ENCODE peak calls at places on chromosomes 6 and 20, in six cellular contexts. G, K, T, S, A and W are unnamed samples.

GRCh38 chr20:57043669-57044268 is 222.7 kb downstream of the BMP7 start:
- DNase-seq in G (no peak), K (no peak), T (no peak), S (no peak), A (no peak), W (no peak)

GRCh38 chr6:71887006-71887743 is 825 bp downstream of the RIMS1 start:
- DNase-seq in G (no peak), K (peak; percentile 73), T (no peak), S (no peak), A (no peak), W (no peak)

GRCh38 chr6:106520711-106521367 is 108.5 kb downstream of the RTN4IP1 start:
- DNase-seq in G (no peak), K (peak; percentile 91), T (no peak), S (no peak), A (no peak), W (no peak)

GRCh38 chr20:53794529-53795115 is 201.0 kb upstream of the ZNF217 start:
- DNase-seq in G (no peak), K (no peak), T (peak; percentile 47), S (no peak), A (no peak), W (no peak)

GRCh38 chr6:960356-960755 is 267.4 kb upstream of the EXOC2 start:
- DNase-seq in G (no peak), K (no peak), T (peak; percentile 6), S (no peak), A (no peak), W (no peak)

GRCh38 chr6:13513606-13514502 is 26.5 kb upstream of the GFOD1 start:
- DNase-seq in G (no peak), K (no peak), T (no peak), S (no peak), A (no peak), W (no peak)

GRCh38 chr6:40308533-40309306 is 278.4 kb downstream of the LRFN2 start:
- DNase-seq in G (peak; percentile 13), K (peak; percentile 78), T (peak; percentile 26), S (peak; percentile 49), A (peak; percentile 37), W (peak; percentile 38)

GRCh38 chr6:5098501-5099270 is 13.5 kb downstream of the PPP1R3G start:
- DNase-seq in G (no peak), K (no peak), T (no peak), S (no peak), A (no peak), W (no peak)

GRCh38 chr20:8385247-8385646 is 253.2 kb downstream of the PLCB1 start:
- DNase-seq in G (no peak), K (no peak), T (peak; percentile 65), S (no peak), A (no peak), W (no peak)

GRCh38 chr6:112160745-112161144 is 73.4 kb downstream of the FAM229B start:
- DNase-seq in G (no peak), K (no peak), T (peak; percentile 19), S (no peak), A (no peak), W (no peak)

GRCh38 chr6:119158057-119158848 is 79.8 kb upstream of the FAM184A start:
- DNase-seq in G (no peak), K (no peak), T (peak; percentile 44), S (peak; percentile 31), A (peak; percentile 68), W (no peak)

GRCh38 chr6:45609141-45609638 is 231.5 kb upstream of the SUPT3H start:
- DNase-seq in G (no peak), K (no peak), T (peak; percentile 96), S (peak; percentile 21), A (no peak), W (no peak)

GRCh38 chr20:45853484-45853883 is 3.7 kb downstream of the ACOT8 start:
- DNase-seq in G (no peak), K (no peak), T (no peak), S (no peak), A (no peak), W (no peak)

GRCh38 chr6:44180886-44181285 is 22.3 kb downstream of the CAPN11 start:
- DNase-seq in G (no peak), K (peak; percentile 56), T (no peak), S (no peak), A (no peak), W (no peak)

GRCh38 chr20:59144179-59144830 is 19.3 kb upstream of the ZNF831 start:
- DNase-seq in G (no peak), K (peak; percentile 41), T (no peak), S (no peak), A (no peak), W (no peak)

GRCh38 chr6:33709605-33710295 is 1.8 kb downstream of the UQCC2 start:
- DNase-seq in G (no peak), K (peak; percentile 28), T (no peak), S (no peak), A (no peak), W (no peak)

GRCh38 chr20:43938932-43939761 is 24.5 kb downstream of the TOX2 start:
- DNase-seq in G (peak; percentile 81), K (no peak), T (peak; percentile 100), S (peak; percentile 21), A (no peak), W (peak; percentile 64)

GRCh38 chr20:45339084-45339483 is 9.1 kb downstream of the SDC4 start:
- DNase-seq in G (no peak), K (no peak), T (no peak), S (no peak), A (no peak), W (no peak)

GRCh38 chr6:98636941-98637340 is 197.4 kb upstream of the POU3F2 start:
- DNase-seq in G (no peak), K (no peak), T (no peak), S (no peak), A (no peak), W (no peak)

GRCh38 chr6:113847435-113847834 is 9.7 kb upstream of the MARCKS start:
- DNase-seq in G (no peak), K (no peak), T (peak; percentile 84), S (no peak), A (no peak), W (no peak)

GRCh38 chr6:144265390-144265789 is 19.7 kb upstream of the UTRN start:
- DNase-seq in G (peak; percentile 66), K (no peak), T (peak; percentile 61), S (no peak), A (no peak), W (peak; percentile 5)

GRCh38 chr6:158654498-158654897 is 4.6 kb downstream of the SYTL3 start:
- DNase-seq in G (no peak), K (peak; percentile 84), T (peak; percentile 94), S (no peak), A (peak; percentile 87), W (no peak)
- TF ChIP-seq POLR2A in G (no peak), K (no peak), T (no peak), S (no peak), A (no peak), W (no peak)

GRCh38 chr20:64035933-64036345 is at the start of gene C20orf204:
- DNase-seq in G (no peak), K (no peak), T (no peak), S (no peak), A (no peak), W (no peak)
- TF ChIP-seq POLR2A in G (no peak), K (no peak), T (no peak), S (no peak), A (no peak), W (no peak)

DNA sequence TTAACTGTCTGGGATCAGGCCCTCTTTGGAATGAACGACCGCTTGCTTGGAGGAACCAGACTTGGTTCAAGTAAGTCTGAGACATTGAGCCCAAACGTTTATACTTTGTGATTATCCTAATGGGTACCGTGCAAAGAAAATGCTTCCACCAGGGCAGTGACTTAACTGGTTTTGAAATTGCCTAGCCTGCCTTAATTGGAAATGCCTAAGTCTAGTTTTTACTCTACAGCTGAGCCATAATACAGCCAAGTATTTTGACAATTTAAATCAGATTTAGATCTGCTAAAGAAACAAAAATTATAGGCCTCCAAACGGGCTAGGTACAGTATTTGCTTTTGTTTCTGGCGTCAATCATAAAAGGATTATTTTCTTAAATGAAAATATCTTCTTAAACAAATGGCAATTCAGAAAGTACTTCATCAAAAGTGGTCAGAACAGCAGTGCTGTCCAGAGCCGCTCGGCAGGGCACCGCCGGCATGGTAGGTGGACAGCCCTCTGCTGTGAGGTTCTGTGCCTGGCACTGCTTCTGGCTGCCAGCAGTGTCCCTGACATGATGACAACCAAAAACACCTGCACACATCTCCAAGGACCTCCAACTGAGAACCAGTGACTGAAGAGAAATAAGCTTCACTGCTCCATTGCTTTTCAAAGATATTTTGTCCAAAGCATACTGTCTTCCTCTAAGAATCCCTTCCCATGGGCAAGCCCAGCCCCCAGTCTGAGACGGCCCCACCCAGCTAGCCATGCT is 55.6 kb downstream of the EZR start:
- DNase-seq in G (no peak), K (no peak), T (no peak), S (no peak), A (no peak), W (no peak)
- TF ChIP-seq POLR2A in G (no peak), K (no peak), T (no peak), S (no peak), A (no peak), W (no peak)

GRCh38 chr6:26270121-26270861 is 94.7 kb upstream of the BTN3A2 start:
- DNase-seq in G (no peak), K (no peak), T (no peak), S (no peak), A (no peak), W (no peak)
- TF ChIP-seq POLR2A in G (no peak), K (no peak), T (peak; percentile 61), S (no peak), A (no peak), W (no peak)

GRCh38 chr6:89989742-89990141 is 95.5 kb downstream of the GJA10 start:
- DNase-seq in G (no peak), K (no peak), T (peak; percentile 94), S (no peak), A (no peak), W (no peak)
- TF ChIP-seq POLR2A in G (no peak), K (no peak), T (no peak), S (no peak), A (no peak), W (no peak)

DNA sequence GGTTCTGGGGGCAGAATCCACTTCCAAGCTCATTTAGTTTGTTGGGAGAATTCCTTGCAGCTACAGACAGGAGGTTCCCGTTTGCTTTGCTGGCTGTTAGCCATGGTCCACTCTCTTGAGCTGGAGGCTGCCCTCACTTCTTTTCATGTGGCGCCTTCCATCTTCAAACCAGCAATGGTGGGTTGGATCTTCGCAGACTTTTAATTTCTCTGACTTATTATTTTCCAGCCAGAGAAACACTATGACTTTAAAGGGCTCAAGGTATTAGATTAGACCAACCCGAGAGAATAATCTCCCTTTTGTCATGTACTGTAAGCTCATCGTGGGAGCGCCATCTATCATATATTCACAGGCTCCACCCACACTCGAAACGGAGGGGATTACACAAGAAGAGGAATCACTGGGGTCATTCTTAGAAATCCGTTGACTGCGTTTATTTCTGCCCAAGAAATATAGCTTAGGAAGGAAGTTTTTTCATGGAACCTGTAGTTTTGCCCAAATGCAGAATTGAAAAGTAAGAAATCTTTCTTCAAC is 38.9 kb downstream of the SAMD5 start:
- DNase-seq in G (no peak), K (no peak), T (no peak), S (no peak), A (no peak), W (no peak)
- TF ChIP-seq POLR2A in G (no peak), K (no peak), T (no peak), S (no peak), A (no peak), W (no peak)